ENCODE peak calls at places on chromosomes 13 and 19, in eight cellular contexts. N is pancreas; H is CD8-positive, alpha-beta T cell; L is breast epithelium; X is CD4-positive, alpha-beta T cell; B is ovary; Y is thoracic aorta; Q is CD4-positive, CD25-positive, alpha-beta regulatory T cell. G is an unnamed sample.

GRCh38 chr13:44919103-44919804 is 70.0 kb downstream of the NUFIP1 start:
- DNase-seq in N (no peak), H (no peak), L (no peak), X (no peak), B (peak; percentile 46), Y (no peak), Q (no peak), G (no peak)

GRCh38 chr13:38008636-38009035 is 139.1 kb upstream of the TRPC4 start:
- DNase-seq in N (no peak), H (no peak), L (no peak), X (no peak), B (no peak), Y (no peak), Q (no peak), G (no peak)

GRCh38 chr19:13849991-13850909 is 26.7 kb upstream of the NANOS3 start:
- DNase-seq in N (peak; percentile 74), H (peak; percentile 67), L (peak; percentile 79), X (peak; percentile 69), B (peak; percentile 96), Y (no peak), Q (peak; percentile 48), G (peak; percentile 84)

GRCh38 chr19:5036733-5037681 is 68.1 kb downstream of the KDM4B start:
- DNase-seq in N (no peak), H (no peak), L (no peak), X (no peak), B (peak; percentile 53), Y (no peak), Q (no peak), G (peak; percentile 56)

GRCh38 chr19:48591021-48591420 is 15.5 kb upstream of the SPACA4 start:
- DNase-seq in N (no peak), H (no peak), L (no peak), X (no peak), B (no peak), Y (no peak), Q (no peak), G (no peak)

GRCh38 chr19:18208098-18208951 is 4.5 kb upstream of the RAB3A start:
- DNase-seq in N (no peak), H (peak; percentile 54), L (no peak), X (peak; percentile 70), B (peak; percentile 76), Y (no peak), Q (peak; percentile 50), G (peak; percentile 35)

GRCh38 chr19:50537769-50538230 is 24.1 kb upstream of the ASPDH start:
- DNase-seq in N (peak; percentile 62), H (peak; percentile 62), L (no peak), X (peak; percentile 69), B (peak; percentile 40), Y (no peak), Q (peak; percentile 36), G (peak; percentile 69)

GRCh38 chr13:64633948-64634347 is 2596.2 kb downstream of the PCDH9 start:
- DNase-seq in N (no peak), H (no peak), L (no peak), X (no peak), B (no peak), Y (no peak), Q (no peak), G (no peak)

GRCh38 chr13:76503756-76504155 is 382.4 kb downstream of the KCTD12 start:
- DNase-seq in N (no peak), H (no peak), L (no peak), X (no peak), B (no peak), Y (no peak), Q (no peak), G (no peak)

GRCh38 chr13:44679602-44680001 is 103.5 kb upstream of the TSC22D1 start:
- DNase-seq in N (no peak), H (no peak), L (no peak), X (no peak), B (no peak), Y (no peak), Q (no peak), G (no peak)

GRCh38 chr13:41742917-41743552 is 217.9 kb downstream of the VWA8 start:
- DNase-seq in N (no peak), H (no peak), L (no peak), X (no peak), B (no peak), Y (no peak), Q (no peak), G (peak; percentile 10)

GRCh38 chr13:49444517-49445395 is 682 bp downstream of the SETDB2 start:
- DNase-seq in N (peak; percentile 43), H (peak; percentile 42), L (no peak), X (no peak), B (no peak), Y (no peak), Q (peak; percentile 60), G (no peak)

GRCh38 chr19:38891791-38892190 is 7.6 kb downstream of the SIRT2 start:
- DNase-seq in N (no peak), H (no peak), L (peak; percentile 26), X (no peak), B (no peak), Y (no peak), Q (no peak), G (no peak)

GRCh38 chr19:7469654-7470285 is 19.1 kb downstream of the PEX11G start:
- DNase-seq in N (no peak), H (no peak), L (no peak), X (no peak), B (no peak), Y (no peak), Q (no peak), G (no peak)

GRCh38 chr13:98143157-98143553 is 261 bp downstream of the FARP1 start:
- DNase-seq in N (peak; percentile 64), H (no peak), L (no peak), X (no peak), B (no peak), Y (no peak), Q (no peak), G (peak; percentile 65)
- H3K27ac ChIP-seq in N (peak overlapping the region; percentile 78), H (no peak overlapping the region), L (peak overlapping the region; percentile 76), X (no peak overlapping the region), B (peak overlapping the region; percentile 2), Y (no peak overlapping the region), Q (no peak overlapping the region), G (peak overlapping the region; percentile 84)

GRCh38 chr19:9461938-9462337 is 26.6 kb upstream of the ZNF266 start:
- DNase-seq in N (no peak), H (no peak), L (no peak), X (no peak), B (no peak), Y (no peak), Q (no peak), G (no peak)

GRCh38 chr19:9467161-9467560 is 31.3 kb downstream of the ZNF560 start:
- DNase-seq in N (no peak), H (no peak), L (no peak), X (no peak), B (no peak), Y (no peak), Q (no peak), G (no peak)
- H3K9me3 ChIP-seq in N (no peaks in the 10 kb centered on the region), H (peaks cover 18% of the 10 kb centered on the region), L (peaks cover 83% of the 10 kb centered on the region), X (peaks cover 57% of the 10 kb centered on the region), B (no peaks in the 10 kb centered on the region), Y (peaks cover 33% of the 10 kb centered on the region), Q (peaks cover 78% of the 10 kb centered on the region), G (peaks cover 76% of the 10 kb centered on the region)

DNA sequence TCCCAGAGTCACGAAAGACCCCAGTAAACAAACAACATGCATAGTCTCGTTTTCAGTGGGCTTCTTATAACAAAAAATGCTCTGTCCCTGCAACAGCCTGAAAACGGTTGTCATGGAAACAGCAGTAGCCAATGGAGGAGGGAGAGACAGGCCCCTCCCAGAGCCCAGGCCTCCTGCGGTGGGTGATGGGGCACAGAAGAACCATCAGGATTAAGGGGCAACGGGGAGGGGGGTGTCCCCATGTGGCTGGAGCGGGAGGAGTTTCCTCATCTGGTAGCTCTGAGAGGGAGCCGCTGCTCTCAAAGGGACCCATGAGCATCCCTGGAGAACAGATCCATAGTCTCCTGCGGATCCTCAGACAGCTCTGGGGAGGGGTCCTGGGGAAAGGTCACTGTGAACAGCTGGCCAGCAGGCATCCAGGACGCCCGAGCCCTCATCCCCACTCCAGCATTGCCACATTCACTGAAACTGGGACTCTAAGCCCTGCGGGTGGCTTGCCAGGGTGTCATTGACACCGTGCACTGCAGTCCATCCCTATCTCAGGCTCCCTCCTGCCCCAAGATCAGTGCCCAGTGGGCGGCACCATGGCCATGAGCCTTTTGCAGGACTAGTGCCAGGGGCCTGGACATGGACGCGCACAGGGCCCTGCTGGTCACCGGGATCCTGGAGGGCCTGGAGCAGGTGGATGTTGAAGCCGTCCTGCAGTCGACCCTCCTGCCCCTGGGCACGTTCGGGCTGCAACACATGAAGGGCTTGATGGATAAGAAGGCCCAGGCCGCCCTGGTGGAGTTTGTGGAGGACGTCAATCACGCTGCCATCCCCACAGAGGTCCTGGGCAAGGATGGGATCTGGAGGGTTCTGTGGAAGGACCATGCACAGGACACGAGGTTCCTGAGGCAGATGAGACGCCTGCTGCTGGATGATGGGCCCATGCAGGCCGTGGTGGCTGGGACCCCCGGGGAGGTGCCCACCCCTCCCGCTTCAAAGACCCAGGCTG is 37.7 kb upstream of the PNMA8B start:
- DNase-seq in N (no peak), H (no peak), L (no peak), X (no peak), B (no peak), Y (no peak), Q (no peak), G (no peak)
- H3K27ac ChIP-seq in N (no peak overlapping the region), H (no peak overlapping the region), L (no peak overlapping the region), X (no peak overlapping the region), B (no peak overlapping the region), Y (no peak overlapping the region), Q (no peak overlapping the region), G (no peak overlapping the region)

DNA sequence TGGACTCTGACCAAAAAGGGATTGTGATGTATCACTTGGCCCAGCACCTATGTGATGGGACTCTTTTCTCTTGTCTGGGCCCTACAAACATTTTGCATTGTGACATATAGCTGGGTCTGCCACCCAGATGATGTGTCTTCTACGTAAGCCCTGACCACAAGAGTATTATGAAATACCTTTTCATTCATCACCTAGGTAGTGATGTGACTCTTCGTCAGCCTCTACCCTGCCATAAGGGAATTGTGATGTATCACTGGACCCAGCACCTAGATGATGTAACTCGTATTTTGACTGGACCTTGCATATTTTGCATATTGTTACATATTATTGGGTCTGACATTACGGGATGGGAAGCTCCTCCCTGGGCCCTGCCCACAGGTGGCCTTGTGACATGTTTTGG is 29.7 kb upstream of the ZNF681 start:
- DNase-seq in N (no peak), H (no peak), L (no peak), X (no peak), B (no peak), Y (no peak), Q (no peak), G (no peak)
- H3K9me3 ChIP-seq in N (no peaks in the 10 kb centered on the region), H (no peaks in the 10 kb centered on the region), L (no peaks in the 10 kb centered on the region), X (no peaks in the 10 kb centered on the region), B (no peaks in the 10 kb centered on the region), Y (no peaks in the 10 kb centered on the region), Q (no peaks in the 10 kb centered on the region), G (no peaks in the 10 kb centered on the region)

GRCh38 chr19:2694196-2694595 is 8.3 kb downstream of the GNG7 start:
- DNase-seq in N (no peak), H (no peak), L (no peak), X (no peak), B (no peak), Y (no peak), Q (no peak), G (no peak)
- H3K27ac ChIP-seq in N (peak overlapping the region; percentile 76), H (no peak overlapping the region), L (peak overlapping the region; percentile 77), X (no peak overlapping the region), B (no peak overlapping the region), Y (no peak overlapping the region), Q (no peak overlapping the region), G (peak overlapping the region; percentile 48)

GRCh38 chr19:44007473-44007872 is 4.7 kb downstream of the ZNF230 start:
- DNase-seq in N (no peak), H (no peak), L (no peak), X (no peak), B (no peak), Y (no peak), Q (no peak), G (no peak)
- H3K9me3 ChIP-seq in N (no peaks in the 10 kb centered on the region), H (peaks cover 40% of the 10 kb centered on the region), L (peaks cover 70% of the 10 kb centered on the region), X (peaks cover 69% of the 10 kb centered on the region), B (peaks cover 7% of the 10 kb centered on the region), Y (peaks cover 38% of the 10 kb centered on the region), Q (peaks cover 68% of the 10 kb centered on the region), G (peaks cover 74% of the 10 kb centered on the region)

GRCh38 chr19:46979770-46980105 is 39.9 kb upstream of the NPAS1 start:
- DNase-seq in N (no peak), H (no peak), L (no peak), X (no peak), B (no peak), Y (no peak), Q (no peak), G (no peak)
- H3K27ac ChIP-seq in N (no peak overlapping the region), H (no peak overlapping the region), L (peak overlapping the region; percentile 27), X (no peak overlapping the region), B (no peak overlapping the region), Y (peak overlapping the region; percentile 79), Q (no peak overlapping the region), G (peak overlapping the region; percentile 15)